ENCODE peak calls at places on chromosome 7, in ten cellular contexts. One of them, this sample, is unnamed.

GRCh38 chr7:40299097-40299496 is 164.3 kb downstream of the SUGCT start:
- DNase-seq in A549: no peak
- DNase-seq in AG09319: no peak
- DNase-seq in pancreas: no peak
- DNase-seq in ascending aorta: no peak
- DNase-seq in fibroblast of pulmonary artery: peak; percentile 87
- DNase-seq in fibroblast of mammary gland: peak; percentile 92
- DNase-seq in endodermal cell: peak; percentile 45
- DNase-seq in H9: peak; percentile 28
- DNase-seq in left lung: no peak
- DNase-seq in this sample: no peak

GRCh38 chr7:81244213-81244612 is 325.4 kb upstream of the SEMA3C start:
- DNase-seq in fibroblast of mammary gland: peak; percentile 61
- DNase-seq in fibroblast of pulmonary artery: peak; percentile 65
- DNase-seq in endodermal cell: no peak
- DNase-seq in AG09319: no peak
- DNase-seq in H9: no peak
- DNase-seq in pancreas: no peak
- DNase-seq in A549: peak; percentile 61
- DNase-seq in ascending aorta: no peak
- DNase-seq in left lung: no peak
- DNase-seq in this sample: no peak

GRCh38 chr7:1721047-1721687 is 51.1 kb downstream of the ELFN1 start:
- DNase-seq in pancreas: peak; percentile 3
- DNase-seq in fibroblast of pulmonary artery: peak; percentile 10
- DNase-seq in left lung: no peak
- DNase-seq in H9: no peak
- DNase-seq in ascending aorta: no peak
- DNase-seq in fibroblast of mammary gland: peak; percentile 36
- DNase-seq in A549: no peak
- DNase-seq in AG09319: no peak
- DNase-seq in endodermal cell: no peak
- DNase-seq in this sample: no peak

GRCh38 chr7:83936056-83936703 is 258.4 kb downstream of the SEMA3A start:
- DNase-seq in AG09319: peak; percentile 52
- DNase-seq in left lung: peak; percentile 40
- DNase-seq in A549: peak; percentile 81
- DNase-seq in H9: peak; percentile 52
- DNase-seq in endodermal cell: peak; percentile 83
- DNase-seq in ascending aorta: no peak
- DNase-seq in pancreas: peak; percentile 21
- DNase-seq in fibroblast of pulmonary artery: peak; percentile 85
- DNase-seq in fibroblast of mammary gland: peak; percentile 79
- DNase-seq in this sample: no peak

GRCh38 chr7:134612197-134612596 is 34.5 kb upstream of the BPGM start:
- DNase-seq in pancreas: no peak
- DNase-seq in endodermal cell: no peak
- DNase-seq in fibroblast of mammary gland: no peak
- DNase-seq in H9: no peak
- DNase-seq in left lung: no peak
- DNase-seq in fibroblast of pulmonary artery: no peak
- DNase-seq in AG09319: no peak
- DNase-seq in ascending aorta: no peak
- DNase-seq in A549: peak; percentile 14
- DNase-seq in this sample: no peak

GRCh38 chr7:20193242-20193777 is 23.9 kb downstream of the MACC1 start:
- DNase-seq in pancreas: no peak
- DNase-seq in ascending aorta: no peak
- DNase-seq in fibroblast of mammary gland: no peak
- DNase-seq in endodermal cell: no peak
- DNase-seq in H9: no peak
- DNase-seq in left lung: no peak
- DNase-seq in fibroblast of pulmonary artery: peak; percentile 52
- DNase-seq in AG09319: no peak
- DNase-seq in A549: no peak
- DNase-seq in this sample: no peak

GRCh38 chr7:81684513-81685262 is 85.2 kb downstream of the HGF start:
- DNase-seq in fibroblast of pulmonary artery: peak; percentile 100
- DNase-seq in H9: no peak
- DNase-seq in left lung: peak; percentile 93
- DNase-seq in A549: peak; percentile 97
- DNase-seq in AG09319: peak; percentile 99
- DNase-seq in fibroblast of mammary gland: peak; percentile 100
- DNase-seq in ascending aorta: peak; percentile 89
- DNase-seq in endodermal cell: no peak
- DNase-seq in pancreas: peak; percentile 54
- DNase-seq in this sample: peak; percentile 92

GRCh38 chr7:35657125-35657524 is 37.8 kb downstream of the HERPUD2 start:
- DNase-seq in fibroblast of mammary gland: no peak
- DNase-seq in AG09319: no peak
- DNase-seq in left lung: no peak
- DNase-seq in endodermal cell: no peak
- DNase-seq in pancreas: no peak
- DNase-seq in A549: no peak
- DNase-seq in ascending aorta: no peak
- DNase-seq in fibroblast of pulmonary artery: no peak
- DNase-seq in H9: no peak
- DNase-seq in this sample: no peak

GRCh38 chr7:140501941-140502340 is 22.6 kb upstream of the MKRN1 start:
- DNase-seq in ascending aorta: no peak
- DNase-seq in AG09319: no peak
- DNase-seq in A549: no peak
- DNase-seq in fibroblast of pulmonary artery: no peak
- DNase-seq in H9: peak; percentile 37
- DNase-seq in endodermal cell: peak; percentile 62
- DNase-seq in fibroblast of mammary gland: no peak
- DNase-seq in pancreas: peak; percentile 68
- DNase-seq in left lung: no peak
- DNase-seq in this sample: no peak

GRCh38 chr7:66640802-66641525 is 12.3 kb downstream of the KCTD7 start:
- DNase-seq in H9: no peak
- DNase-seq in left lung: no peak
- DNase-seq in pancreas: no peak
- DNase-seq in AG09319: no peak
- DNase-seq in endodermal cell: no peak
- DNase-seq in ascending aorta: no peak
- DNase-seq in fibroblast of pulmonary artery: no peak
- DNase-seq in A549: peak; percentile 23
- DNase-seq in fibroblast of mammary gland: no peak
- DNase-seq in this sample: no peak

GRCh38 chr7:125651823-125652528 is 722.4 kb upstream of the POT1 start:
- DNase-seq in fibroblast of pulmonary artery: no peak
- DNase-seq in AG09319: no peak
- DNase-seq in left lung: no peak
- DNase-seq in H9: peak; percentile 37
- DNase-seq in A549: no peak
- DNase-seq in pancreas: no peak
- DNase-seq in ascending aorta: no peak
- DNase-seq in fibroblast of mammary gland: no peak
- DNase-seq in endodermal cell: peak; percentile 74
- DNase-seq in this sample: no peak

GRCh38 chr7:49094866-49095265 is 170.5 kb downstream of the CDC14C start:
- DNase-seq in A549: no peak
- DNase-seq in ascending aorta: no peak
- DNase-seq in endodermal cell: no peak
- DNase-seq in AG09319: no peak
- DNase-seq in fibroblast of pulmonary artery: no peak
- DNase-seq in pancreas: no peak
- DNase-seq in fibroblast of mammary gland: no peak
- DNase-seq in H9: no peak
- DNase-seq in left lung: no peak
- DNase-seq in this sample: no peak

GRCh38 chr7:98830972-98831548 is 38.8 kb downstream of the TMEM130 start:
- DNase-seq in fibroblast of mammary gland: no peak
- DNase-seq in AG09319: no peak
- DNase-seq in left lung: no peak
- DNase-seq in pancreas: no peak
- DNase-seq in endodermal cell: no peak
- DNase-seq in ascending aorta: no peak
- DNase-seq in H9: no peak
- DNase-seq in fibroblast of pulmonary artery: no peak
- DNase-seq in A549: no peak
- DNase-seq in this sample: no peak

GRCh38 chr7:98828368-98828767 is 41.4 kb downstream of the TMEM130 start:
- DNase-seq in fibroblast of mammary gland: no peak
- DNase-seq in fibroblast of pulmonary artery: no peak
- DNase-seq in ascending aorta: no peak
- DNase-seq in AG09319: no peak
- DNase-seq in H9: no peak
- DNase-seq in A549: no peak
- DNase-seq in pancreas: no peak
- DNase-seq in endodermal cell: no peak
- DNase-seq in left lung: no peak
- DNase-seq in this sample: no peak

GRCh38 chr7:98834949-98835348 is 34.9 kb downstream of the TMEM130 start:
- DNase-seq in endodermal cell: no peak
- DNase-seq in fibroblast of pulmonary artery: no peak
- DNase-seq in pancreas: no peak
- DNase-seq in left lung: no peak
- DNase-seq in fibroblast of mammary gland: no peak
- DNase-seq in H9: no peak
- DNase-seq in AG09319: no peak
- DNase-seq in ascending aorta: no peak
- DNase-seq in A549: no peak
- DNase-seq in this sample: no peak

GRCh38 chr7:98833022-98833421 is 36.8 kb downstream of the TMEM130 start:
- DNase-seq in ascending aorta: no peak
- DNase-seq in A549: no peak
- DNase-seq in H9: no peak
- DNase-seq in AG09319: no peak
- DNase-seq in fibroblast of pulmonary artery: no peak
- DNase-seq in endodermal cell: no peak
- DNase-seq in pancreas: no peak
- DNase-seq in fibroblast of mammary gland: no peak
- DNase-seq in left lung: no peak
- DNase-seq in this sample: no peak

GRCh38 chr7:98831641-98832221 is 38.1 kb downstream of the TMEM130 start:
- DNase-seq in ascending aorta: no peak
- DNase-seq in left lung: no peak
- DNase-seq in fibroblast of mammary gland: peak; percentile 44
- DNase-seq in pancreas: peak; percentile 38
- DNase-seq in fibroblast of pulmonary artery: peak; percentile 33
- DNase-seq in A549: peak; percentile 41
- DNase-seq in endodermal cell: peak; percentile 85
- DNase-seq in H9: peak; percentile 53
- DNase-seq in AG09319: no peak
- DNase-seq in this sample: no peak
- TF ChIP-seq CTCF in ascending aorta: peak; percentile 37
- TF ChIP-seq CTCF in left lung: peak; percentile 22
- TF ChIP-seq CTCF in fibroblast of mammary gland: peak; percentile 60
- TF ChIP-seq CTCF in pancreas: peak; percentile 38
- TF ChIP-seq CTCF in fibroblast of pulmonary artery: peak; percentile 50
- TF ChIP-seq CTCF in A549: peak; percentile 47
- TF ChIP-seq CTCF in endodermal cell: peak; percentile 85
- TF ChIP-seq CTCF in H9: peak; percentile 89
- TF ChIP-seq CTCF in AG09319: peak; percentile 47
- TF ChIP-seq CTCF in this sample: peak; percentile 77

DNA sequence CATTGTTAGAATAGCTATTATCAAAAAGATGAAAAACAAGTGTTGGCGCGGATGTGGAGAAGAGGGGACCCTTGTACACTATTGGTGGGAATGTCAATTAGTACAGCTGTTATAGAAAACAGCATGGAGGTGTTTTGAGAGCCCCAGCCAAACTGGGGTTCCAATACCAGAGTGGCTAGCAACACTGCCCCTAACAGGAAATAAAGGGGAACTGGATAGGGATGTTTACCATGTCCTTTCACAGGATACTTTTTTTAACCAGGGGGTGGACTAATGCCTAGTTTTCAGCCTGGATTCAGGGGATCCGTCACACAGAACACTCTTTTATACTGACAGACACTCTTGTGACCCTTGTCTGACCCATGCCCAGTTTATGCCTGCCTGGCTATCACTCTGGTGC is 6.9 kb upstream of the GSTK1 start:
- DNase-seq in AG09319: no peak
- DNase-seq in A549: no peak
- DNase-seq in endodermal cell: no peak
- DNase-seq in fibroblast of pulmonary artery: no peak
- DNase-seq in H9: no peak
- DNase-seq in ascending aorta: no peak
- DNase-seq in left lung: no peak
- DNase-seq in pancreas: no peak
- DNase-seq in fibroblast of mammary gland: no peak
- DNase-seq in this sample: no peak
- TF ChIP-seq CTCF in AG09319: no peak
- TF ChIP-seq CTCF in A549: no peak
- TF ChIP-seq CTCF in endodermal cell: peak; percentile 53
- TF ChIP-seq CTCF in fibroblast of pulmonary artery: no peak
- TF ChIP-seq CTCF in H9: peak; percentile 52
- TF ChIP-seq CTCF in ascending aorta: no peak
- TF ChIP-seq CTCF in left lung: no peak
- TF ChIP-seq CTCF in pancreas: no peak
- TF ChIP-seq CTCF in fibroblast of mammary gland: peak; percentile 14
- TF ChIP-seq CTCF in this sample: peak; percentile 15

DNA sequence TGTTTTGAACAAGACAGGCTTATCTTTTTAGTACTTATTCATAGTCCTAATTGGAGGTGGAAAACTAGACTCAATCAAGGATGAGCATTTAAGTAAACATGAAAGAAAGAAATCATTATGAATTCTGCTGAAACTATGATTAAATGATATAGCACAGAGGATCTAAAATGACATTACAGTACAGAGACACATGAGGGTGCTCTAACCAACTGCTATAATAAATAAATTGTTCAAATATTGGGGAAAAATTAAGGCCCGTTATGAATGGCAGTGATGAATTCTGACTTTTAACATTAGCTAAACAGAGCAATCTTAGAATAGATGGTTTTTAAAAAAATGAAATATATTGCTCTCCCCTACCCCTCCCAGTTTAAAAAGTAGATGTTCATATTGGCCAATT is 10.3 kb downstream of the WNT2 start:
- DNase-seq in endodermal cell: no peak
- DNase-seq in fibroblast of pulmonary artery: peak; percentile 23
- DNase-seq in fibroblast of mammary gland: no peak
- DNase-seq in pancreas: no peak
- DNase-seq in ascending aorta: no peak
- DNase-seq in AG09319: no peak
- DNase-seq in left lung: no peak
- DNase-seq in H9: no peak
- DNase-seq in A549: no peak
- DNase-seq in this sample: no peak
- TF ChIP-seq CTCF in endodermal cell: peak; percentile 47
- TF ChIP-seq CTCF in fibroblast of pulmonary artery: peak; percentile 41
- TF ChIP-seq CTCF in fibroblast of mammary gland: peak; percentile 43
- TF ChIP-seq CTCF in pancreas: no peak
- TF ChIP-seq CTCF in ascending aorta: peak; percentile 3
- TF ChIP-seq CTCF in AG09319: no peak
- TF ChIP-seq CTCF in left lung: no peak
- TF ChIP-seq CTCF in H9: no peak
- TF ChIP-seq CTCF in A549: peak; percentile 26
- TF ChIP-seq CTCF in this sample: peak; percentile 80

DNA sequence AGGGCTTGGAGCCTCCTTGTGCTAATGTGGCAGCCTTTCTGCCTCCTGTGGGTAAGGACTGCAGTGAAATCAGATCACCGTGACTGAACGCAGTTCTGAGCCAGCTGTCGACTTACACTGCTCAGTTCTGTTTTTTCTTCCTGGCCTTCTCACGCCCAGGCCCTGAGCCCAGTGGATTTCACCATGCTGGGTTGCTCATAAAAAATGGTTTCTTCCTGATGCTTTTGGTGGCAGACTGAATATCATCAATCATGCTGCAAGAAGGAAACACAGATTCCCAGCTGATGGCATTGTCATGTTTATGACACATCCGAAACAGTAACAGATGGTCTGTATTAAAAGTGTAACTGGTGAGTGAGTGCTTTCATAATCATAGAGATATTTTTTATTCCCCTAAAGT is 389.6 kb downstream of the GALNT17 start:
- DNase-seq in pancreas: no peak
- DNase-seq in AG09319: no peak
- DNase-seq in fibroblast of mammary gland: peak; percentile 89
- DNase-seq in H9: no peak
- DNase-seq in ascending aorta: no peak
- DNase-seq in fibroblast of pulmonary artery: no peak
- DNase-seq in A549: no peak
- DNase-seq in endodermal cell: no peak
- DNase-seq in left lung: no peak
- DNase-seq in this sample: no peak
- TF ChIP-seq CTCF in pancreas: no peak
- TF ChIP-seq CTCF in AG09319: no peak
- TF ChIP-seq CTCF in fibroblast of mammary gland: no peak
- TF ChIP-seq CTCF in H9: no peak
- TF ChIP-seq CTCF in ascending aorta: no peak
- TF ChIP-seq CTCF in fibroblast of pulmonary artery: no peak
- TF ChIP-seq CTCF in A549: no peak
- TF ChIP-seq CTCF in endodermal cell: no peak
- TF ChIP-seq CTCF in left lung: no peak
- TF ChIP-seq CTCF in this sample: no peak